ENCODE peak calls at places on chromosomes 4 and X, in four cellular contexts. Q is foreskin fibroblast, T is left ventricle myocardium inferior, R is psoas muscle. C is an unnamed sample.

GRCh38 chrX:53312946-53313745 is 31.8 kb upstream of the IQSEC2 start:
- DNase-seq in T (peak), R (peak), Q (peak), C (peak)

GRCh38 chrX:106742193-106742592 is 15.7 kb downstream of the RNF128 start:
- DNase-seq in Q (no peak), R (no peak), T (no peak), C (no peak)

GRCh38 chrX:47573334-47574095 is 8.7 kb upstream of the TIMP1 start:
- DNase-seq in T (peak), Q (no peak), R (no peak), C (peak)

GRCh38 chr4:146637853-146638800 is 566 bp upstream of the POU4F2 start:
- DNase-seq in T (no peak), R (no peak), Q (no peak), C (no peak)

GRCh38 chr4:183249854-183250253 is 70.2 kb downstream of the CLDN22 start:
- DNase-seq in T (no peak), R (no peak), Q (peak), C (peak)

GRCh38 chr4:115562506-115562905 is 449.1 kb upstream of the NDST4 start:
- DNase-seq in R (no peak), Q (no peak), T (no peak), C (no peak)

GRCh38 chr4:8641256-8641655 is 48.7 kb downstream of the CPZ start:
- DNase-seq in R (no peak), T (peak), Q (no peak), C (no peak)

GRCh38 chr4:72987741-72988729 is 81.5 kb downstream of the COX18 start:
- DNase-seq in R (no peak), Q (no peak), T (no peak), C (peak)

GRCh38 chrX:115649461-115650063 is 88.6 kb downstream of the PLS3 start:
- DNase-seq in Q (no peak), R (no peak), T (no peak), C (no peak)

GRCh38 chrX:106415276-106415895 is 196.4 kb upstream of the RADX start:
- DNase-seq in R (no peak), T (no peak), Q (peak), C (peak)

GRCh38 chr4:150673793-150674192 is 91.8 kb downstream of the MAB21L2 start:
- DNase-seq in R (no peak), Q (no peak), T (no peak), C (no peak)

GRCh38 chrX:9797961-9798360 is 11.7 kb downstream of the SHROOM2 start:
- DNase-seq in T (no peak), R (no peak), Q (no peak), C (no peak)

GRCh38 chrX:87064522-87064921 is 453.1 kb upstream of the KLHL4 start:
- DNase-seq in T (no peak), R (no peak), Q (no peak), C (no peak)

GRCh38 chr4:17544831-17545234 is 29.9 kb downstream of the CLRN2 start:
- DNase-seq in Q (no peak), T (no peak), R (no peak), C (no peak)

GRCh38 chrX:103220511-103221406 is 5.9 kb downstream of the BEX4 start:
- DNase-seq in Q (no peak), T (no peak), R (no peak), C (no peak)

GRCh38 chrX:103211012-103211715 is 3.7 kb upstream of the BEX4 start:
- DNase-seq in R (no peak), T (no peak), Q (peak), C (peak)

GRCh38 chrX:103215037-103215767 is at the start of gene BEX4:
- DNase-seq in R (peak), Q (peak), T (peak), C (peak)

GRCh38 chrX:103212749-103213457 is 2.0 kb upstream of the BEX4 start:
- DNase-seq in Q (no peak), R (no peak), T (no peak), C (no peak)

GRCh38 chrX:103215768-103216085 is 819 bp downstream of the BEX4 start:
- DNase-seq in T (no peak), Q (no peak), R (no peak), C (no peak)
- H3K4me3 ChIP-seq in T (peak), Q (peak), R (peak), C (peak)

GRCh38 chrX:16212436-16212835 is 45.2 kb downstream of the MAGEB17 start:
- DNase-seq in Q (no peak), R (no peak), T (no peak), C (no peak)
- TF ChIP-seq CTCF in Q (peak), R (no peak), T (no peak), C (peak)

GRCh38 chr4:78396613-78397291 is 154.8 kb upstream of the ANXA3 start:
- DNase-seq in R (no peak), Q (no peak), T (no peak), C (no peak)
- H3K4me3 ChIP-seq in R (no peak), Q (no peak), T (no peak), C (no peak)

DNA sequence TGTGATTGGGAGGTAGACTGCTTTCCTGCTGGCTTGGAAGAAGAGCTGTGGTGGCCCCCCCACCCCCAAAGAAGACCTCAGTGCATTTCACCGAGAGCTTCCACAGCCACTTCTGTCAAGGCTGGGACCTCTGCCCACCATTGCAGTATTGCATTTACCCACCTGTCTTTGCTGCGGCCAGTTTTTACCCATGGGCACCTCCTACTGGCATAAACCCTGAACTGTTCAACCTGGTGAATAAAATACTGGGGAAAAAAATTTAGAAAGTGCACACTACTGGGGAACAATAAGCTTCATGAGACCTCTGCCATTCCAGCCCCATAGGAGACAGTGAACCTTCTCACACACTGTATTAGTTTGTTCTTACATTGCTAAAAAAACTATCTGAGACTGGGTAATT is 40.3 kb downstream of the ARFIP1 start:
- DNase-seq in T (no peak), R (no peak), Q (no peak), C (no peak)
- TF ChIP-seq CTCF in T (no peak), R (no peak), Q (no peak), C (no peak)

DNA sequence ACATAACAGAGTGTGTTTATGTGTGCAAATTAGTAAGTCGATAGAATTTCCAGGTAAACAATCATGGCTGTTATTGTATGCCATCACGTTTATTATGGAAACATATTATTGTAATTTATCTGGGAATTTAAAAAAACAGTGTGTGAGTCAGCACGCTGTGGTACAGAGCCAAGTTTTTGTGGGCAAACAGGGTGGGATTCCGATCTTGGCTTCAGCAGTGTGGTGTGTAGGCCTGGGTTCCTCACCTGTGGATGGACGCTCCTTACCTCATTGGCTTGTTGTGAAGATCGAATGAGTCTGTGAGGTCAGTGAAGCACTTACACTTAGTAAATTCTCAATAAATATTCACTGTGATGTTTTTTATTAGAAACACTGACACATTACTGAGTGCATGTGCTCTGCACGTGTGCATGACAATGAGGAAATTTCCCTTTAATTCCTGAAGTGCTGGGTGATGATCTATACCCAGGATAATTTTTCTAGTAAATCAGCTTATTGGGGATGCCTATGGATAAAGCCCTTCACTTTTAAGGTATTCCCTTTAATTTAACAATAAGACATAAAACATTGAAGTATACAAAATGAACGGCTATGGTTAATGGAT is 36.4 kb downstream of the SLIT2 start:
- DNase-seq in T (no peak), Q (peak), R (no peak), C (peak)
- H3K4me3 ChIP-seq in T (no peak), Q (no peak), R (no peak), C (no peak)

GRCh38 chrX:104343408-104344129 is 88.8 kb upstream of the ESX1 start:
- DNase-seq in T (no peak), R (no peak), Q (peak), C (peak)
- TF ChIP-seq CTCF in T (peak), R (peak), Q (peak), C (peak)

GRCh38 chr4:874971-875817 is 49.3 kb upstream of the CPLX1 start:
- DNase-seq in Q (no peak), R (no peak), T (no peak), C (no peak)

GRCh38 chr4:874071-874470 is 48.1 kb upstream of the CPLX1 start:
- DNase-seq in T (no peak), R (no peak), Q (peak), C (no peak)

GRCh38 chr4:876780-877179 is 50.9 kb upstream of the CPLX1 start:
- DNase-seq in R (no peak), T (no peak), Q (no peak), C (no peak)

GRCh38 chr4:877502-877901 is 51.6 kb upstream of the CPLX1 start:
- DNase-seq in T (no peak), R (no peak), Q (no peak), C (no peak)

GRCh38 chr4:875818-876423 is 50.0 kb upstream of the CPLX1 start:
- DNase-seq in T (no peak), Q (no peak), R (no peak), C (no peak)
- H3K4me3 ChIP-seq in T (no peak), Q (no peak), R (no peak), C (no peak)

C was measured in AG10803.